ENCODE peak calls at places on chromosomes 2 and 18, in seven cellular contexts. N, U, R, D, O, E and T are unnamed samples.

GRCh38 chr2:238703436-238703835 is 144.4 kb upstream of the TWIST2 start:
- DNase-seq in O (no peak), N (no peak), U (no peak), D (no peak), R (peak; percentile 7), E (no peak), T (no peak)

GRCh38 chr2:46010925-46011490 is 286.2 kb upstream of the EPAS1 start:
- DNase-seq in O (peak; percentile 27), D (no peak), R (no peak), N (peak; percentile 72), U (peak; percentile 64), E (no peak), T (no peak)

GRCh38 chr2:31688282-31688681 is 107.5 kb upstream of the SRD5A2 start:
- DNase-seq in E (no peak), D (no peak), U (no peak), N (no peak), R (no peak), O (no peak), T (no peak)

GRCh38 chr2:85133751-85134254 is 611 bp downstream of the TCF7L1 start:
- DNase-seq in N (peak; percentile 75), O (no peak), D (no peak), U (peak; percentile 40), E (peak; percentile 56), R (peak; percentile 71), T (peak; percentile 41)

GRCh38 chr2:95043300-95043786 is 17.8 kb downstream of the MAL start:
- DNase-seq in N (no peak), E (no peak), U (peak; percentile 71), O (no peak), R (peak; percentile 35), D (peak; percentile 39), T (no peak)

GRCh38 chr18:65835881-65836280 is 85.1 kb downstream of the CDH7 start:
- DNase-seq in O (no peak), N (no peak), U (no peak), E (no peak), D (no peak), R (no peak), T (no peak)

GRCh38 chr2:240648650-240649275 is 23.5 kb downstream of the GPR35 start:
- DNase-seq in E (no peak), O (no peak), U (no peak), R (no peak), N (no peak), D (no peak), T (peak; percentile 6)

GRCh38 chr18:62183578-62184195 is 3.2 kb downstream of the PIGN start:
- DNase-seq in N (peak; percentile 13), O (no peak), E (peak; percentile 20), D (no peak), U (peak; percentile 76), R (no peak), T (peak; percentile 41)

GRCh38 chr2:170822885-170823799 is 6.5 kb downstream of the GAD1 start:
- DNase-seq in E (no peak), O (no peak), D (no peak), U (no peak), R (no peak), N (no peak), T (no peak)

GRCh38 chr2:70094978-70095832 is 7.9 kb downstream of the PCBP1 start:
- DNase-seq in U (peak; percentile 41), E (peak; percentile 81), O (no peak), D (no peak), R (peak; percentile 28), N (no peak), T (no peak)

GRCh38 chr18:9683418-9684396 is 24.4 kb upstream of the RAB31 start:
- DNase-seq in E (peak; percentile 64), N (no peak), D (no peak), U (peak; percentile 79), R (peak; percentile 43), O (no peak), T (no peak)

GRCh38 chr2:954687-955000 is 4.0 kb downstream of the SNTG2 start:
- DNase-seq in R (no peak), O (no peak), N (no peak), D (no peak), E (no peak), U (no peak), T (no peak)

GRCh38 chr18:57910817-57911216 is 107.7 kb upstream of the ATP8B1 start:
- DNase-seq in D (no peak), U (no peak), E (no peak), N (peak; percentile 21), R (no peak), O (no peak), T (no peak)

GRCh38 chr2:232982926-232983668 is 30.0 kb downstream of the NGEF start:
- DNase-seq in N (no peak), U (no peak), E (no peak), D (no peak), R (no peak), O (no peak), T (no peak)
- TF ChIP-seq CTCF in N (peak; percentile 9), U (no peak), E (no peak), D (no peak), R (no peak), O (no peak), T (no peak)

GRCh38 chr2:207766697-207767460 is 2.8 kb downstream of the FZD5 start:
- DNase-seq in D (no peak), E (no peak), U (no peak), N (no peak), O (no peak), R (peak; percentile 36), T (no peak)

GRCh38 chr2:207768168-207768890 is 1.4 kb downstream of the FZD5 start:
- DNase-seq in E (peak; percentile 33), R (peak; percentile 60), U (peak; percentile 46), O (no peak), D (no peak), N (peak; percentile 25), T (no peak)

GRCh38 chr2:207765960-207766582 is 3.6 kb downstream of the FZD5 start:
- DNase-seq in U (no peak), N (no peak), O (no peak), E (no peak), R (no peak), D (no peak), T (no peak)

GRCh38 chr2:207768891-207769596 is 662 bp downstream of the FZD5 start:
- DNase-seq in R (no peak), U (peak; percentile 41), N (peak; percentile 31), E (peak; percentile 21), O (no peak), D (no peak), T (no peak)

DNA sequence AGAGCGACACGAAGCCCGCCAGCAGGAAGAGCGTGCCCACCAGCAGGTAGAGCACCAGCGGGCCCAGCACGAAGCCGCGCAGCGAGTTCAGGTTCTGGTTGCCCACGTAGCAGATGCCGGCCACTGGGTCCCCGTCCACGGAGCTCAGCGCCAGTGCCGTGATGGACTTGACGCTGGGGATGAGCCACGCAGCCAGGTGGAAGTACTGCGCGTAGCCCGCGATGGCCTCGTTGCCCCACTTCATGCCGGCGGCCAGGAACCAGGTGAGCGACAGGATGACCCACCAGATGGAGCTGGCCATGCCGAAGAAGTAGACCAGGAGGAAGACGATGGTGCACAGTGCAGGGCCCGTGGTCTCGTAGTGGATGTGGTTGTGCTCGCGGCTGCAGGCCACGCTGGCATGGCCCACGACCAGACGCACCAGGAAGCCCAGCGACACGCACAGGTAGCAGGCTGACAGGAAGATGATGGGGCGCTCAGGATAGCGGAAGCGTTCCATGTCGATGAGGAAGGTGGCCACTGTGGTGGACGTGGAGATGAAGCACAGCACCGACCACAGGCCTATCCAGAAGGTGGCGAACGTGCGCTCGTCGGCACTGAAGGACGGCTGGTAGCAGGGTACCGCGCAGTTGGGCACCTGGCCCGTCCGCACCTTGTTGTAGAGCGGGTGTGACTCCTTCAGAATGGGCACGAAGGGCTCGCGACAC is 2.1 kb downstream of the FZD5 start:
- DNase-seq in O (no peak), D (no peak), E (peak; percentile 33), U (peak; percentile 20), N (peak; percentile 53), R (peak; percentile 59), T (no peak)
- TF ChIP-seq CTCF in O (peak; percentile 53), D (peak; percentile 20), E (peak; percentile 20), U (peak; percentile 49), N (peak; percentile 65), R (no peak), T (no peak)

GRCh38 chr2:235027558-235028214 is 75.9 kb downstream of the SH3BP4 start:
- DNase-seq in N (peak; percentile 52), R (no peak), D (peak; percentile 63), U (peak; percentile 76), O (no peak), E (no peak), T (no peak)
- TF ChIP-seq CTCF in N (no peak), R (no peak), D (no peak), U (no peak), O (no peak), E (no peak), T (no peak)

DNA sequence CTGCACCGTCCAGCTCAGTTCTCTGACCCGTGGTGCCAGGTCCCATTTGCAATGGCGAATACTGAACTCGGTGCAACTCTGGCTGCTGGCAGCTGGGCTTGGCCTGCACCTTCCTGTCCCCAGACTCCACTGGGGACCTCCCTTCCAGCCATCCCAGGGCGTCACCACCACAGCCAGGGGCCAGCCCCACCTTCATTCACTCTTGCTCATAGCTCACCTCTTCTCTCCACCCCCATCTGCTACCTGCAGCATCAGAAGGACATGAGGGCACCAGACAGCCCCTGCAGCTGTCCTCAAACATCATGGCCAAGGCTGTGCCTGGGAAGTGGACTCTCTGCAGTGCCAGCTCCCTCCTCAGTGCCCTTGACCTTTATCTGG is 16.2 kb upstream of the ALPI start:
- DNase-seq in E (no peak), N (no peak), U (no peak), D (no peak), R (peak; percentile 21), O (no peak), T (no peak)
- TF ChIP-seq CTCF in E (peak; percentile 2), N (peak; percentile 49), U (peak; percentile 13), D (peak; percentile 9), R (no peak), O (no peak), T (no peak)

DNA sequence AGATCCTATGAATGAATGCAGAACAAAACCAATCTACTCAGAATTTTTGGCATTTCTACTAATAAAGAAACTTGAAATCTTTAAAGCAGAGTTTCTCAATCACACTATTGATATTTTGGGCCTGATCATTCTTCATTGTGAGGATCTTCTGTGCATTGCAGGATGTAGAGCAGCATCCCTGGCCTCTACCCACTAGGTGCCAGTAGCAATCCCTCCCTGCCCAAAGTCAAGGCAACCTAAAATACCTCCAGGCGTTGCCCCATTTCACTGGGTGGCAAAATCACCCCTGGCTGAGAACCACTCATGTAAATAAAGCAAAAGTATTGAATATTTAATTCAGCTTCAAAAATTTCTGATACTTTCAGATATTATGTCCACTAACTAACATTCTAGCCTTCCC is 213.0 kb downstream of the SP3 start:
- DNase-seq in O (no peak), R (no peak), U (no peak), N (no peak), E (no peak), D (no peak), T (no peak)
- TF ChIP-seq CTCF in O (peak; percentile 43), R (no peak), U (peak; percentile 59), N (peak; percentile 41), E (no peak), D (peak; percentile 64), T (peak; percentile 8)

GRCh38 chr2:28035816-28036215 is 145.3 kb downstream of the BABAM2 start:
- DNase-seq in E (no peak), N (no peak), O (no peak), U (no peak), D (no peak), R (no peak), T (no peak)
- TF ChIP-seq CTCF in E (no peak), N (no peak), O (no peak), U (no peak), D (no peak), R (no peak), T (no peak)